ENCODE peak calls at places on chromosomes 11 and 22, in four cellular contexts. M is GM23338, O is HCT116, H is SK-N-SH. Y is an unnamed sample.

GRCh38 chr11:111120221-111120620 is 125.3 kb upstream of the POU2AF2 start:
- DNase-seq in O (no peak), M (no peak), H (no peak), Y (no peak)

GRCh38 chr11:94803491-94803890 is 35.3 kb downstream of the AMOTL1 start:
- DNase-seq in O (no peak), M (no peak), H (no peak), Y (no peak)

GRCh38 chr11:93727985-93728791 is 13.1 kb downstream of the TAF1D start:
- DNase-seq in H (no peak), O (no peak), M (no peak), Y (no peak)

GRCh38 chr11:11805228-11805627 is 36.5 kb upstream of the USP47 start:
- DNase-seq in H (no peak), M (no peak), O (no peak), Y (no peak)

GRCh38 chr22:43975041-43975440 is 19.8 kb downstream of the SAMM50 start:
- DNase-seq in M (no peak), O (no peak), H (no peak), Y (no peak)

GRCh38 chr11:110182886-110183285 is 89.7 kb downstream of the ZC3H12C start:
- DNase-seq in H (no peak), M (no peak), O (peak; percentile 60), Y (peak; percentile 5)

GRCh38 chr22:39418696-39419095 is 19.1 kb downstream of the TAB1 start:
- DNase-seq in O (no peak), H (no peak), M (no peak), Y (no peak)

GRCh38 chr11:107653077-107653476 is 58.8 kb downstream of the SLN start:
- DNase-seq in O (no peak), M (no peak), H (no peak), Y (no peak)

GRCh38 chr11:92130432-92130831 is 94.2 kb upstream of the FAT3 start:
- DNase-seq in O (no peak), M (no peak), H (no peak), Y (no peak)

GRCh38 chr11:64378335-64378884 is 19.4 kb downstream of the RPS6KA4 start:
- DNase-seq in M (no peak), O (no peak), H (no peak), Y (no peak)

GRCh38 chr11:129143335-129143734 is 48.8 kb downstream of the ARHGAP32 start:
- DNase-seq in O (peak; percentile 97), H (no peak), M (no peak), Y (no peak)

GRCh38 chr11:3623126-3623525 is 18.7 kb downstream of the ART5 start:
- DNase-seq in H (no peak), O (no peak), M (no peak), Y (peak; percentile 37)

GRCh38 chr11:64788321-64789215 is 10.2 kb upstream of the SF1 start:
- DNase-seq in M (no peak), H (no peak), O (no peak), Y (no peak)

GRCh38 chr22:22513619-22514018 is 5.1 kb upstream of the ZNF280B start:
- DNase-seq in H (no peak), M (no peak), O (no peak), Y (no peak)

GRCh38 chr22:38205261-38206128 is 3.7 kb downstream of the MAFF start:
- DNase-seq in H (no peak), M (no peak), O (no peak), Y (no peak)

GRCh38 chr11:73152861-73153483 is 10.9 kb upstream of the FCHSD2 start:
- DNase-seq in O (no peak), M (peak; percentile 66), H (no peak), Y (no peak)

GRCh38 chr22:50310209-50310722 is 2.8 kb upstream of the PLXNB2 start:
- DNase-seq in O (no peak), H (no peak), M (peak; percentile 27), Y (no peak)

GRCh38 chr11:15629690-15630321 is 515.1 kb downstream of the INSC start:
- DNase-seq in H (no peak), O (peak; percentile 16), M (peak; percentile 88), Y (peak; percentile 59)

GRCh38 chr11:26700536-26701235 is 21.2 kb downstream of the SLC5A12 start:
- DNase-seq in H (peak; percentile 36), O (no peak), M (no peak), Y (no peak)

GRCh38 chr11:26698224-26698623 is 23.6 kb downstream of the SLC5A12 start:
- DNase-seq in H (no peak), M (no peak), O (no peak), Y (no peak)

GRCh38 chr11:26696330-26696729 is 25.5 kb downstream of the SLC5A12 start:
- DNase-seq in H (no peak), M (no peak), O (no peak), Y (no peak)
- TF ChIP-seq POLR2AphosphoS5 in H (no peak), M (no peak), O (no peak), Y (no peak)

GRCh38 chr11:38791346-38791961 is 2193.4 kb upstream of the RAG2 start:
- DNase-seq in O (peak; percentile 8), M (peak; percentile 75), H (peak; percentile 57), Y (peak; percentile 54)
- TF ChIP-seq REST in O (no peak), M (no peak), H (no peak), Y (no peak)

GRCh38 chr22:45462034-45462655 is 40.5 kb upstream of the FBLN1 start:
- DNase-seq in H (no peak), O (no peak), M (peak; percentile 76), Y (peak; percentile 7)

GRCh38 chr22:45458532-45458931 is 44.2 kb upstream of the FBLN1 start:
- DNase-seq in M (no peak), O (no peak), H (no peak), Y (no peak)

GRCh38 chr22:45456811-45457210 is 43.3 kb downstream of the RIBC2 start:
- DNase-seq in O (no peak), M (no peak), H (no peak), Y (no peak)

GRCh38 chr22:45459235-45459634 is 43.4 kb upstream of the FBLN1 start:
- DNase-seq in O (no peak), M (no peak), H (no peak), Y (no peak)

GRCh38 chr22:45460288-45461109 is 42.2 kb upstream of the FBLN1 start:
- DNase-seq in M (no peak), H (peak; percentile 60), O (no peak), Y (no peak)
- TF ChIP-seq POLR2AphosphoS5 in M (no peak), H (no peak), O (no peak), Y (no peak)

GRCh38 chr11:33505140-33505539 is 195.5 kb downstream of the C11orf91 start:
- DNase-seq in M (no peak), H (no peak), O (no peak), Y (no peak)
- TF ChIP-seq REST in M (no peak), H (no peak), O (no peak), Y (no peak)

DNA sequence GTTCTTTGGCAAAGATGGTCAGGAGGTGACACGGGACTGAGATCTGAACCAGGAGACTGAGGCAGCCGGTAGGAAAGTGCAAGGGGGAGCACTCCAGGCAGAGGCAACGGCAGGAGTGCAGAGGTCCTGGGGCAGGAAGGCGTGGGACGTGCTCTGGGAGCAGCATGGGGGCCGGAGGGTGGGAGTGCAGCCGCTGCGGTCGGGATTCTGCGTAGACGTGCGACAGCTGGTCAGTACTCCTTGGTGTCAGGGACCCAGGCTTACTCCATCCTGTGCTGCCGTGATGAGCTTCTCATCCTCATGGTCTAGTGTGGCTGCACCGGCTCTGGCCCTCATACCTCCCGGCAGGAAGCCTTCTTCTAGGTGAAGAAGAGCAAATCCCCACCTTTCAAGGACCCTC is 16.9 kb upstream of the TRMU start:
- DNase-seq in O (no peak), H (no peak), M (no peak), Y (no peak)
- TF ChIP-seq POLR2AphosphoS5 in O (no peak), H (no peak), M (no peak), Y (no peak)

DNA sequence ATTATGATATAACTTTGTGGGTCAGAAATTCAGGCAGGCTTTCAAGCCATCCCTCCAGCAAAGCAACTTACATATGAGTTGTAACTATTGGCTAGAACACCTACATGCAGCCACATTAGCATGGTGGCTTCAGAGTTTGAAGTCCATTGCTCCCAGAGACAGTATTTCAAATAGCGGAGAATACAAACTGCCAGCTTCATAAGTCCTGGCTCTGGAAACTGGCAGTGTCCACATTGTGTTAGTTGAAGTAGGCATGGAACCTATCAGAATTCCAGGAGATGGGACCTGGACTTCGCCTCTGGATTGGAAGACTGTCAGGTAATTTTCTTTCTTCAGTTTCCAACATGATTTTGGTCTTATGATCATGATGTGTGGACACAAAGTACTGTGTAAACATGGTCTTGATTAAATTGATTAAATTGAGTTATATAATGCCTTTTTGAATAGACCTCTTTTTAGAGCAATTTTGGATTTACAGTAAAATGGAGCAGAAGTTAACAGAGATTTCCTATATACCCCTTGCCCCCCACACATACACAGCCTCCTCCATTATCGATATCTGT is 209.9 kb upstream of the NAV2 start:
- DNase-seq in O (no peak), H (no peak), M (no peak), Y (no peak)
- TF ChIP-seq REST in O (no peak), H (no peak), M (no peak), Y (no peak)

DNA sequence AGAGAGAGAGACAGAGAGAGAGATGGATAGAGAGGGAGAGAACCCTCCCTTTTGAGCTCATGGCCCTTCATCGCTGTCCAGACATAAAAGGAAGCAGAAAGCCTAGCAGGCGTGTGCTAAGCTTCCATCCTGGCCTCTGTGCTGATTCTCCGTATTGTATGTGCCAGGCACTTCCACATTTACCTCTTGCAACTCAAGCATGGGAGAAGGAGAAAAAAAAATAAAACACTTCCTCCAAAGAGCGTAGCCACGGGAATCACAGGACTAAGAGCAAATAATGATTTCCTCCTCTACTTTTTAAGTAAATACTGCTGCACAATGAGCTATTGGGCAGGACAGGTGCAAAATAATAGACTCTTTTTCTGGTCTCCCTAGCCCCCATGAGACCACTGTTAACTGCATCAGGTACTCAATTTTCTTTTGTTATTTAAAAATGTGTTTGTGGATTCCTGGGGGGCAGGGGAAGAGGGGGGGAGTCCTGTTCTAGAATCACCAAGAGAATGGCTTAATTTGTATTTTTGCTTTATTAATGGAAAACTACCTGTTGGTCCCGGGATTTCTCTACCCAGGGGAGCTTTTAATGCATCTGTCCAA is 154.3 kb downstream of the NXPE2 start:
- DNase-seq in H (no peak), O (no peak), M (peak; percentile 37), Y (no peak)
- TF ChIP-seq POLR2AphosphoS5 in H (no peak), O (no peak), M (no peak), Y (no peak)

DNA sequence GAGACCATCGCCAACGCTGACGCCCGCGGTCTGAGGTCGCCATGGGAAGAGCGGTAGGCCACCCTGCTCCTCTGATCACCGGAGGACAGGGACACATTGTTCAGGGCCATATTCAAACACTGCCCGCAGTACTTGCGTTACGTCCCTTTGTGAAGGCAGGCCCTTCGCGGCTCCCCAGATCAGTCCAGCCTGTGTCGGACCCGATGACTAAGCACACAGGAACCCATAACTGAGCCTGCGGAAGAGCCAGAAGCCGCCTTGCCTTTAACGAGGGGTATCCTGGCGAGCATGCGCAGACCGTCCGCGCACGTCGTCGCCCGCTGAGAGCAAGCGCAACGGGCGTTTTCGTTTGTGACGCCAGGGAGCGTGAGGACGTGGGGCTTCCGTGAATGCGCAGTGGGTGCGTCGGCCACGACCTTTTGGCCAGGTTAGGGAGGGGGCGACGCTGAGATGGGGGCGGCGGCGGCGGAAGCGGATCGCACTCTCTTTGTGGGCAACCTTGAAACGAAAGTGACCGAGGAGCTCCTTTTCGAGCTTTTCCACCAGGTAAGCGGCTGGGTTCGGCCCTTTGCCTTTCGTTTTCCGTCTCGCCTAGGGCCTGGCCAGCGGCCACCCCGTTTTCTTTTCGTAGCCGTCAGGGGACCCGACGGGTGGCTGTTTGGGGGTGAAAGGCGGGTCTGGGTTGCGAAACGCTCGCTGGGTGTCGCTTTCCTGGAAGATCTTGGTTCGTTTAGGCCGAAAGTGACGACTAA is at the start of the genes C11orf71 and RBM7:
- DNase-seq in H (peak; percentile 93), O (peak; percentile 95), M (peak; percentile 95), Y (peak; percentile 97)
- TF ChIP-seq REST in H (no peak), O (no peak), M (no peak), Y (peak; percentile 71)

Y was measured in HL-60.